ENCODE peak calls at places on chromosomes 1 and 21, in ten cellular contexts. A, F, P, Z, U, G, X, I, Q and V are unnamed samples.

GRCh38 chr21:14545906-14546480 is at the start of gene SAMSN1:
- DNase-seq in U (peak; percentile 45), P (no peak), F (no peak), X (no peak), G (no peak), Z (peak; percentile 52), A (no peak), I (no peak), Q (no peak), V (no peak)

GRCh38 chr1:44327679-44328491 is 27.2 kb downstream of the ERI3 start:
- DNase-seq in X (peak; percentile 99), P (peak; percentile 87), Z (no peak), U (peak; percentile 99), F (peak; percentile 100), I (peak; percentile 88), G (peak; percentile 99), Q (peak; percentile 93), A (no peak), V (peak; percentile 96)

GRCh38 chr1:91795601-91796389 is 90.2 kb downstream of the TGFBR3 start:
- DNase-seq in P (no peak), A (no peak), Z (no peak), G (no peak), Q (no peak), F (peak; percentile 67), X (peak; percentile 53), U (peak; percentile 76), I (no peak), V (no peak)

GRCh38 chr21:45719177-45719802 is 75.8 kb downstream of the PCBP3 start:
- DNase-seq in U (no peak), P (no peak), I (no peak), F (no peak), A (no peak), G (no peak), Z (no peak), Q (no peak), X (no peak), V (no peak)

GRCh38 chr1:33171993-33172813 is 9.6 kb downstream of the TRIM62 start:
- DNase-seq in Q (no peak), X (no peak), A (no peak), G (no peak), I (no peak), F (no peak), U (no peak), Z (no peak), P (no peak), V (no peak)

GRCh38 chr1:193799948-193800690 is 613.7 kb upstream of the B3GALT2 start:
- DNase-seq in F (peak; percentile 2), I (no peak), X (no peak), U (no peak), G (no peak), P (no peak), A (no peak), Z (no peak), Q (no peak), V (no peak)

GRCh38 chr1:168121314-168122029 is 15.3 kb downstream of the GPR161 start:
- DNase-seq in G (no peak), X (peak; percentile 97), A (no peak), Z (no peak), I (no peak), Q (peak; percentile 74), P (no peak), F (peak; percentile 77), U (peak; percentile 53), V (peak; percentile 90)

GRCh38 chr21:15729346-15729673 is 472 bp upstream of the USP25 start:
- DNase-seq in Q (no peak), U (peak; percentile 25), F (no peak), I (no peak), G (no peak), X (no peak), P (no peak), Z (no peak), A (no peak), V (no peak)

GRCh38 chr1:14371806-14372497 is 226.5 kb upstream of the KAZN start:
- DNase-seq in Z (no peak), F (no peak), U (no peak), I (no peak), A (no peak), G (no peak), P (no peak), X (peak; percentile 51), Q (no peak), V (no peak)

GRCh38 chr1:230568008-230568407 is 74.3 kb upstream of the COG2 start:
- DNase-seq in U (peak; percentile 53), X (no peak), G (no peak), A (peak; percentile 13), P (no peak), I (peak; percentile 21), Z (peak; percentile 13), Q (no peak), F (peak; percentile 42), V (no peak)

GRCh38 chr1:53502641-53503432 is 43.6 kb downstream of the DMRTB1 start:
- DNase-seq in X (no peak), G (no peak), I (no peak), F (peak; percentile 10), P (no peak), Q (no peak), Z (no peak), A (no peak), U (no peak), V (no peak)

GRCh38 chr1:208134491-208134890 is 109.7 kb downstream of the PLXNA2 start:
- DNase-seq in F (no peak), G (no peak), P (no peak), Q (no peak), A (no peak), Z (no peak), U (no peak), I (peak; percentile 33), X (no peak), V (no peak)

GRCh38 chr1:47536646-47537118 is 98.8 kb downstream of the FOXD2 start:
- DNase-seq in G (no peak), Q (no peak), X (no peak), P (no peak), F (no peak), Z (no peak), U (no peak), A (no peak), I (no peak), V (no peak)

GRCh38 chr1:83318361-83318760 is 680.6 kb downstream of the TTLL7 start:
- DNase-seq in Z (no peak), X (no peak), P (no peak), G (no peak), A (no peak), F (no peak), U (no peak), I (no peak), Q (no peak), V (no peak)

GRCh38 chr1:248618878-248619277 is 16.0 kb downstream of the OR2T11 start:
- DNase-seq in A (no peak), F (peak; percentile 54), P (no peak), Q (no peak), X (peak; percentile 52), G (no peak), Z (peak; percentile 71), U (no peak), I (no peak), V (peak; percentile 21)

GRCh38 chr1:192954705-192955265 is 104.4 kb downstream of the UCHL5 start:
- DNase-seq in X (no peak), I (no peak), A (no peak), G (no peak), F (no peak), P (no peak), U (peak; percentile 24), Z (no peak), Q (no peak), V (no peak)

GRCh38 chr1:59077739-59078503 is 219.0 kb upstream of the FGGY start:
- DNase-seq in A (no peak), G (no peak), Z (no peak), X (no peak), P (peak; percentile 87), U (no peak), I (peak; percentile 79), Q (no peak), F (no peak), V (no peak)

GRCh38 chr1:234710381-234710780 is 100.4 kb upstream of the IRF2BP2 start:
- DNase-seq in F (no peak), Q (no peak), U (no peak), A (no peak), I (no peak), P (no peak), X (no peak), G (no peak), Z (no peak), V (no peak)

GRCh38 chr1:68470388-68470970 is 20.7 kb upstream of the RPE65 start:
- DNase-seq in A (no peak), Q (no peak), F (no peak), G (no peak), P (no peak), U (peak; percentile 63), Z (no peak), X (peak; percentile 21), I (peak; percentile 1), V (peak; percentile 12)

GRCh38 chr21:33569986-33570385 is 18.5 kb downstream of the DONSON start:
- DNase-seq in Z (no peak), P (no peak), I (no peak), F (no peak), X (no peak), A (no peak), Q (no peak), U (no peak), G (no peak), V (no peak)

GRCh38 chr21:45976666-45977335 is 4.8 kb upstream of the COL6A1 start:
- DNase-seq in X (no peak), I (no peak), P (no peak), U (no peak), G (no peak), Z (no peak), F (no peak), Q (peak; percentile 61), A (no peak), V (no peak)

GRCh38 chr1:80534606-80535360 is 1266.0 kb upstream of the ADGRL2 start:
- DNase-seq in U (peak; percentile 16), Z (no peak), Q (no peak), A (no peak), X (peak; percentile 14), F (peak; percentile 31), I (no peak), G (no peak), P (no peak), V (no peak)

GRCh38 chr1:109392788-109393580 is 4.7 kb downstream of the SORT1 start:
- DNase-seq in X (no peak), F (peak; percentile 70), A (no peak), P (no peak), Z (no peak), U (peak; percentile 86), Q (no peak), I (no peak), G (no peak), V (peak; percentile 74)

GRCh38 chr1:33327587-33328325 is 6.9 kb upstream of the A3GALT2 start:
- DNase-seq in Z (no peak), F (peak; percentile 96), A (no peak), U (peak; percentile 99), X (peak; percentile 95), P (no peak), Q (peak; percentile 65), G (peak; percentile 82), I (no peak), V (peak; percentile 90)

GRCh38 chr1:55204997-55205396 is 10.2 kb downstream of the USP24 start:
- DNase-seq in Q (no peak), X (no peak), F (peak; percentile 24), G (no peak), Z (peak; percentile 18), A (peak; percentile 42), U (no peak), P (no peak), I (no peak), V (no peak)

GRCh38 chr1:58882322-58882951 is 98.6 kb upstream of the JUN start:
- DNase-seq in P (no peak), Q (no peak), F (no peak), G (no peak), Z (no peak), A (no peak), X (no peak), U (no peak), I (no peak), V (no peak)

GRCh38 chr1:176701151-176701866 is 238.3 kb downstream of the PAPPA2 start:
- DNase-seq in Q (no peak), A (no peak), G (no peak), F (no peak), I (no peak), P (no peak), U (no peak), Z (no peak), X (no peak), V (no peak)

GRCh38 chr1:207805841-207806421 is 54.1 kb downstream of the CD46 start:
- DNase-seq in I (no peak), G (peak; percentile 90), F (peak; percentile 96), U (peak; percentile 96), Q (peak; percentile 90), X (peak; percentile 94), Z (no peak), A (no peak), P (no peak), V (peak; percentile 88)